ENCODE peak calls at places on chromosome 2, in ten cellular contexts. One of them, this sample, is unnamed.
A peak's percentile ranks its signal among the peaks of the same experiment; 100 is the strongest.

GRCh38 chr2:113888641-113889470 is 1.0 kb upstream of the ACTR3 start:
- DNase-seq in tibial artery: no peak
- DNase-seq in upper lobe of left lung: no peak
- DNase-seq in lung: no peak
- DNase-seq in tibial nerve: no peak
- DNase-seq in endothelial cell of umbilical vein: no peak
- DNase-seq in fibroblast of lung: no peak
- DNase-seq in breast epithelium: no peak
- DNase-seq in body of pancreas: no peak
- DNase-seq in HCT116: no peak
- DNase-seq in this sample: peak; percentile 29

GRCh38 chr2:210421916-210422315 is 54.6 kb downstream of the LANCL1 start:
- DNase-seq in body of pancreas: no peak
- DNase-seq in lung: no peak
- DNase-seq in HCT116: no peak
- DNase-seq in breast epithelium: no peak
- DNase-seq in tibial nerve: no peak
- DNase-seq in fibroblast of lung: no peak
- DNase-seq in tibial artery: no peak
- DNase-seq in upper lobe of left lung: no peak
- DNase-seq in endothelial cell of umbilical vein: no peak
- DNase-seq in this sample: no peak

GRCh38 chr2:221337957-221338685 is 234.0 kb downstream of the EPHA4 start:
- DNase-seq in lung: no peak
- DNase-seq in endothelial cell of umbilical vein: no peak
- DNase-seq in upper lobe of left lung: no peak
- DNase-seq in body of pancreas: no peak
- DNase-seq in breast epithelium: no peak
- DNase-seq in HCT116: no peak
- DNase-seq in tibial artery: no peak
- DNase-seq in tibial nerve: no peak
- DNase-seq in fibroblast of lung: no peak
- DNase-seq in this sample: no peak

GRCh38 chr2:134583997-134584520 is 134.7 kb downstream of the TMEM163 start:
- DNase-seq in lung: no peak
- DNase-seq in tibial nerve: no peak
- DNase-seq in breast epithelium: peak; percentile 38
- DNase-seq in endothelial cell of umbilical vein: no peak
- DNase-seq in HCT116: no peak
- DNase-seq in fibroblast of lung: no peak
- DNase-seq in tibial artery: no peak
- DNase-seq in body of pancreas: peak; percentile 59
- DNase-seq in upper lobe of left lung: no peak
- DNase-seq in this sample: no peak

GRCh38 chr2:172246649-172247048 is 143.9 kb upstream of the DLX2 start:
- DNase-seq in endothelial cell of umbilical vein: peak; percentile 53
- DNase-seq in body of pancreas: no peak
- DNase-seq in tibial artery: no peak
- DNase-seq in tibial nerve: no peak
- DNase-seq in fibroblast of lung: peak; percentile 45
- DNase-seq in HCT116: peak; percentile 63
- DNase-seq in lung: no peak
- DNase-seq in upper lobe of left lung: no peak
- DNase-seq in breast epithelium: no peak
- DNase-seq in this sample: no peak

GRCh38 chr2:102975996-102976636 is 214.3 kb downstream of the TMEM182 start:
- DNase-seq in HCT116: peak; percentile 16
- DNase-seq in fibroblast of lung: peak; percentile 12
- DNase-seq in body of pancreas: no peak
- DNase-seq in upper lobe of left lung: no peak
- DNase-seq in tibial artery: no peak
- DNase-seq in endothelial cell of umbilical vein: no peak
- DNase-seq in lung: no peak
- DNase-seq in breast epithelium: no peak
- DNase-seq in tibial nerve: no peak
- DNase-seq in this sample: no peak

GRCh38 chr2:37414470-37414949 is 70.1 kb downstream of the QPCT start:
- DNase-seq in HCT116: peak; percentile 42
- DNase-seq in endothelial cell of umbilical vein: peak; percentile 71
- DNase-seq in tibial artery: no peak
- DNase-seq in breast epithelium: no peak
- DNase-seq in tibial nerve: no peak
- DNase-seq in body of pancreas: no peak
- DNase-seq in lung: no peak
- DNase-seq in fibroblast of lung: peak; percentile 86
- DNase-seq in upper lobe of left lung: no peak
- DNase-seq in this sample: no peak

GRCh38 chr2:197293252-197294007 is 17.1 kb downstream of the ANKRD44 start:
- DNase-seq in lung: no peak
- DNase-seq in upper lobe of left lung: no peak
- DNase-seq in tibial nerve: no peak
- DNase-seq in breast epithelium: no peak
- DNase-seq in HCT116: no peak
- DNase-seq in body of pancreas: no peak
- DNase-seq in endothelial cell of umbilical vein: no peak
- DNase-seq in tibial artery: no peak
- DNase-seq in fibroblast of lung: no peak
- DNase-seq in this sample: no peak

GRCh38 chr2:168978461-168978861 is 52.7 kb downstream of the ABCB11 start:
- DNase-seq in endothelial cell of umbilical vein: no peak
- DNase-seq in tibial nerve: no peak
- DNase-seq in breast epithelium: no peak
- DNase-seq in fibroblast of lung: no peak
- DNase-seq in body of pancreas: no peak
- DNase-seq in upper lobe of left lung: peak; percentile 21
- DNase-seq in tibial artery: no peak
- DNase-seq in lung: no peak
- DNase-seq in HCT116: no peak
- DNase-seq in this sample: no peak

GRCh38 chr2:30230479-30230854 is 867 bp upstream of the LBH start:
- DNase-seq in body of pancreas: no peak
- DNase-seq in tibial nerve: no peak
- DNase-seq in lung: no peak
- DNase-seq in fibroblast of lung: peak; percentile 38
- DNase-seq in upper lobe of left lung: no peak
- DNase-seq in HCT116: no peak
- DNase-seq in breast epithelium: no peak
- DNase-seq in tibial artery: no peak
- DNase-seq in endothelial cell of umbilical vein: peak; percentile 18
- DNase-seq in this sample: peak; percentile 84

GRCh38 chr2:20616341-20616871 is 34.5 kb downstream of the HS1BP3 start:
- DNase-seq in tibial artery: peak; percentile 19
- DNase-seq in HCT116: no peak
- DNase-seq in tibial nerve: no peak
- DNase-seq in body of pancreas: no peak
- DNase-seq in upper lobe of left lung: no peak
- DNase-seq in fibroblast of lung: no peak
- DNase-seq in breast epithelium: no peak
- DNase-seq in endothelial cell of umbilical vein: no peak
- DNase-seq in lung: no peak
- DNase-seq in this sample: no peak
- H3K4me1 ChIP-seq in tibial artery: peaks cover 84% of the 10 kb centered on the region
- H3K4me1 ChIP-seq in HCT116: peaks cover 27% of the 10 kb centered on the region
- H3K4me1 ChIP-seq in tibial nerve: peaks cover 95% of the 10 kb centered on the region
- H3K4me1 ChIP-seq in body of pancreas: peaks cover 61% of the 10 kb centered on the region
- H3K4me1 ChIP-seq in upper lobe of left lung: peaks cover 89% of the 10 kb centered on the region
- H3K4me1 ChIP-seq in fibroblast of lung: peaks cover 34% of the 10 kb centered on the region
- H3K4me1 ChIP-seq in breast epithelium: peaks cover 44% of the 10 kb centered on the region
- H3K4me1 ChIP-seq in endothelial cell of umbilical vein: peaks cover 42% of the 10 kb centered on the region
- H3K4me1 ChIP-seq in lung: peaks cover 62% of the 10 kb centered on the region
- H3K4me1 ChIP-seq in this sample: peaks cover 46% of the 10 kb centered on the region

GRCh38 chr2:95392730-95393455 is 9.6 kb upstream of the FAHD2A start:
- DNase-seq in tibial nerve: no peak
- DNase-seq in HCT116: no peak
- DNase-seq in lung: no peak
- DNase-seq in fibroblast of lung: no peak
- DNase-seq in endothelial cell of umbilical vein: no peak
- DNase-seq in breast epithelium: no peak
- DNase-seq in tibial artery: no peak
- DNase-seq in body of pancreas: no peak
- DNase-seq in upper lobe of left lung: no peak
- DNase-seq in this sample: no peak
- TF ChIP-seq CTCF in tibial nerve: no peak
- TF ChIP-seq CTCF in HCT116: peak; percentile 49
- TF ChIP-seq CTCF in lung: no peak
- TF ChIP-seq CTCF in fibroblast of lung: no peak
- TF ChIP-seq CTCF in endothelial cell of umbilical vein: no peak
- TF ChIP-seq CTCF in breast epithelium: no peak
- TF ChIP-seq CTCF in tibial artery: no peak
- TF ChIP-seq CTCF in body of pancreas: peak; percentile 16
- TF ChIP-seq CTCF in upper lobe of left lung: no peak
- TF ChIP-seq CTCF in this sample: no peak

DNA sequence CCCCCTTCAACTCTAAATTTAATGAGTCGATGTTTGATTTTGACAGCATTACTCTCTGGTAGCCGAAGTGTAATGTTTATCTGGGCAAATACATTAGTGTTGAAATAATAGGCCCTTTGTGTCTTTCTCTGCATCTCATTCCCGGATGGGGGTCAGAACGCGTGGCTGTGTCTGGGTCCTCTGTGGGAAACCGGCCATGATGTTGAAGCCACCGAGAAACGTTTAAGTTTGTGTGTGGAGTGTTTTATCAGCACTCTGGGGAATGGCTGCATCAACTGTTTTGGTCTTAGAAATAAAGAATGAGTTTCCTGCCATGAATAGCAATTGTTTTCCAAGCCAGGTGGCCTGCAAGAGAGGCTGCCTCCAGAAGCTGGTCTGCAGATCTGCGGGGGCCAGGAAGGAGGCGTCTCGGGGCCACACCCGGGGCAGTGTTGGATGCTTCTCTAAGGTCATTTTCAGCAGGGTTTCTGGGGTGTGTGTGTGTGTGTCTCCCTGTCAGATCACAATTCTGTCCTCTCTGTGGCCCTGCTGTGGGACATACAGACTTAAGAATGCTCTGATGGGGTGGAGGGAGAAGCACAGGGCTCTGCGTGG is 69.8 kb downstream of the RNF144A start:
- DNase-seq in lung: no peak
- DNase-seq in upper lobe of left lung: no peak
- DNase-seq in tibial artery: no peak
- DNase-seq in tibial nerve: no peak
- DNase-seq in breast epithelium: no peak
- DNase-seq in HCT116: no peak
- DNase-seq in body of pancreas: no peak
- DNase-seq in fibroblast of lung: no peak
- DNase-seq in endothelial cell of umbilical vein: peak; percentile 63
- DNase-seq in this sample: no peak
- H3K36me3 ChIP-seq in lung: peaks cover 2% of the 10 kb centered on the region
- H3K36me3 ChIP-seq in upper lobe of left lung: no peaks in the 10 kb centered on the region
- H3K36me3 ChIP-seq in tibial artery: no peaks in the 10 kb centered on the region
- H3K36me3 ChIP-seq in tibial nerve: no peaks in the 10 kb centered on the region
- H3K36me3 ChIP-seq in breast epithelium: no peaks in the 10 kb centered on the region
- H3K36me3 ChIP-seq in HCT116: no peaks in the 10 kb centered on the region
- H3K36me3 ChIP-seq in body of pancreas: no peaks in the 10 kb centered on the region
- H3K36me3 ChIP-seq in fibroblast of lung: no peaks in the 10 kb centered on the region
- H3K36me3 ChIP-seq in endothelial cell of umbilical vein: no peaks in the 10 kb centered on the region
- H3K36me3 ChIP-seq in this sample: no peaks in the 10 kb centered on the region

GRCh38 chr2:196263181-196263747 is 91.9 kb upstream of the STK17B start:
- DNase-seq in lung: no peak
- DNase-seq in HCT116: no peak
- DNase-seq in tibial artery: peak; percentile 49
- DNase-seq in body of pancreas: no peak
- DNase-seq in endothelial cell of umbilical vein: peak; percentile 16
- DNase-seq in breast epithelium: peak; percentile 26
- DNase-seq in fibroblast of lung: peak; percentile 45
- DNase-seq in upper lobe of left lung: no peak
- DNase-seq in tibial nerve: no peak
- DNase-seq in this sample: no peak
- H3K4me1 ChIP-seq in lung: no peaks in the 10 kb centered on the region
- H3K4me1 ChIP-seq in HCT116: no peaks in the 10 kb centered on the region
- H3K4me1 ChIP-seq in tibial artery: peaks cover 14% of the 10 kb centered on the region
- H3K4me1 ChIP-seq in body of pancreas: no peaks in the 10 kb centered on the region
- H3K4me1 ChIP-seq in endothelial cell of umbilical vein: peaks cover 62% of the 10 kb centered on the region
- H3K4me1 ChIP-seq in breast epithelium: no peaks in the 10 kb centered on the region
- H3K4me1 ChIP-seq in fibroblast of lung: no peaks in the 10 kb centered on the region
- H3K4me1 ChIP-seq in upper lobe of left lung: peaks cover 33% of the 10 kb centered on the region
- H3K4me1 ChIP-seq in tibial nerve: peaks cover 31% of the 10 kb centered on the region
- H3K4me1 ChIP-seq in this sample: no peaks in the 10 kb centered on the region

DNA sequence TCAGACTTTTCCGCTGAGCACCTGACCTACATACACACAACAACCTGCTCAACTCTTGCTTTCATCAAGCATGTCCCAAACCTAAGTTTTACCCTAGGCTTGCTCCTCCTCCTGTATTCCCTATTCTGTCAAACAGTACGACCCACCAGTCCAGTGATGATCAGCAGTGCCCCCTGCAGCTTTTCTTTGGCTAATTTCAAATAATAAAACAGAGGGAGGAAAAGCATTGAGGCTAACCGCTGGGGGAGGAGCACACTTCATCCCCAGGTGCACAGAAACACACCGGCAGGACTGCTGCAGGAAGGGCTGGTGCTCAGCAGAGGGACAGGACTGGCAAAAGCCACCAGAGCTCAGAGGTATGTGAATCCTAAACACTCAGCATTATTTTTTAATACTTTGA is 21.2 kb downstream of the E2F6 start:
- DNase-seq in upper lobe of left lung: no peak
- DNase-seq in endothelial cell of umbilical vein: no peak
- DNase-seq in lung: no peak
- DNase-seq in body of pancreas: no peak
- DNase-seq in tibial artery: no peak
- DNase-seq in fibroblast of lung: no peak
- DNase-seq in breast epithelium: no peak
- DNase-seq in tibial nerve: no peak
- DNase-seq in HCT116: no peak
- DNase-seq in this sample: no peak
- TF ChIP-seq CTCF in upper lobe of left lung: no peak
- TF ChIP-seq CTCF in endothelial cell of umbilical vein: no peak
- TF ChIP-seq CTCF in lung: no peak
- TF ChIP-seq CTCF in body of pancreas: no peak
- TF ChIP-seq CTCF in tibial artery: no peak
- TF ChIP-seq CTCF in fibroblast of lung: no peak
- TF ChIP-seq CTCF in breast epithelium: no peak
- TF ChIP-seq CTCF in tibial nerve: no peak
- TF ChIP-seq CTCF in HCT116: no peak
- TF ChIP-seq CTCF in this sample: no peak

DNA sequence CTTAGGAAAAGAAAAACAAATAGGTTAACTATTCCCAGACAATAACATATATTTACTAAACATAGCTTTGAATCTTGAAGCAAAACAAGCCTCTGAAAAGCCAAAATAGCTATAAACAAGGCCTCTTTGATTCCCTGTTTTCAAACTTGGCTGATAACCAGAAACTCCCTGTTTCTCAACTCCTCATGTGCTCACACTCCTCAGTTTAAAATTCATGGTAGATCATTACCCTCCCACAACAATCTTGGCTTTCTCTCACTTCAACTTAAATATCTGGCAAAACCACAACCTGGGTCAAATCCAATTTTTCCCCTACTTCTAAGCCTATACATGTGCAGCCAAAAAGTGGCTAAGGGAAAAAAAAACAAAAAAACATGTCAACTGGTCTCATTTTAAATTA is 15.6 kb downstream of the SUCLG1 start:
- DNase-seq in tibial artery: no peak
- DNase-seq in upper lobe of left lung: no peak
- DNase-seq in fibroblast of lung: peak; percentile 59
- DNase-seq in lung: no peak
- DNase-seq in body of pancreas: no peak
- DNase-seq in HCT116: no peak
- DNase-seq in tibial nerve: no peak
- DNase-seq in breast epithelium: no peak
- DNase-seq in endothelial cell of umbilical vein: no peak
- DNase-seq in this sample: no peak
- H3K36me3 ChIP-seq in tibial artery: peaks cover 64% of the 10 kb centered on the region
- H3K36me3 ChIP-seq in upper lobe of left lung: peaks cover 79% of the 10 kb centered on the region
- H3K36me3 ChIP-seq in fibroblast of lung: peaks cover 3% of the 10 kb centered on the region
- H3K36me3 ChIP-seq in lung: peaks cover 16% of the 10 kb centered on the region
- H3K36me3 ChIP-seq in body of pancreas: peaks cover 9% of the 10 kb centered on the region
- H3K36me3 ChIP-seq in HCT116: peaks cover 20% of the 10 kb centered on the region
- H3K36me3 ChIP-seq in tibial nerve: no peaks in the 10 kb centered on the region
- H3K36me3 ChIP-seq in breast epithelium: peaks cover 4% of the 10 kb centered on the region
- H3K36me3 ChIP-seq in endothelial cell of umbilical vein: peaks cover 8% of the 10 kb centered on the region
- H3K36me3 ChIP-seq in this sample: no peaks in the 10 kb centered on the region

GRCh38 chr2:27297195-27297594 is 11.1 kb downstream of the UCN start:
- DNase-seq in fibroblast of lung: no peak
- DNase-seq in tibial artery: no peak
- DNase-seq in lung: no peak
- DNase-seq in HCT116: no peak
- DNase-seq in breast epithelium: no peak
- DNase-seq in endothelial cell of umbilical vein: no peak
- DNase-seq in tibial nerve: no peak
- DNase-seq in body of pancreas: no peak
- DNase-seq in upper lobe of left lung: no peak
- DNase-seq in this sample: no peak
- H3K4me1 ChIP-seq in fibroblast of lung: peaks cover 4% of the 10 kb centered on the region
- H3K4me1 ChIP-seq in tibial artery: no peaks in the 10 kb centered on the region
- H3K4me1 ChIP-seq in lung: no peaks in the 10 kb centered on the region
- H3K4me1 ChIP-seq in HCT116: peaks cover 22% of the 10 kb centered on the region
- H3K4me1 ChIP-seq in breast epithelium: no peaks in the 10 kb centered on the region
- H3K4me1 ChIP-seq in endothelial cell of umbilical vein: peaks cover 19% of the 10 kb centered on the region
- H3K4me1 ChIP-seq in tibial nerve: peaks cover 6% of the 10 kb centered on the region
- H3K4me1 ChIP-seq in body of pancreas: peaks cover 10% of the 10 kb centered on the region
- H3K4me1 ChIP-seq in upper lobe of left lung: no peaks in the 10 kb centered on the region
- H3K4me1 ChIP-seq in this sample: no peaks in the 10 kb centered on the region